ENCODE peak calls at places on chromosome 13, in seven cellular contexts. K is mammary epithelial cell; L is stimulated activated CD4-positive, alpha-beta T cell treated with anti-CD3 and anti-CD28 coated beads, Interleukin-15, amount 100 ng/mL, for 1 hour; S is AG09319; U is EH; D is PC-3; I is activated naive CD4-positive, alpha-beta T cell treated with Interleukin-2 at 50 U/mL for 16 hours. G is an unnamed sample.

GRCh38 chr13:22107549-22107948 is 436.7 kb downstream of the FGF9 start:
- DNase-seq in K (no peak), L (no peak), D (peak; percentile 78), U (no peak), I (no peak), S (no peak), G (no peak)

GRCh38 chr13:29522044-29522685 is 73.3 kb downstream of the SLC7A1 start:
- DNase-seq in D (no peak), K (no peak), S (peak; percentile 93), L (no peak), I (no peak), U (peak; percentile 98), G (no peak)

GRCh38 chr13:113962386-113962785 is 11.5 kb downstream of the C13orf46 start:
- DNase-seq in S (no peak), K (no peak), I (no peak), U (no peak), L (no peak), D (no peak), G (no peak)

GRCh38 chr13:37753776-37754175 is 115.8 kb downstream of the TRPC4 start:
- DNase-seq in U (no peak), K (no peak), D (no peak), L (no peak), I (no peak), S (no peak), G (no peak)

GRCh38 chr13:27526516-27526915 is 76.2 kb upstream of the MTIF3 start:
- DNase-seq in U (no peak), K (no peak), L (no peak), D (no peak), S (no peak), I (no peak), G (no peak)

GRCh38 chr13:113616991-113617749 is 32.6 kb downstream of the TFDP1 start:
- DNase-seq in K (no peak), I (no peak), U (no peak), D (no peak), L (no peak), S (no peak), G (no peak)

GRCh38 chr13:23202383-23202782 is 21.6 kb downstream of the SGCG start:
- DNase-seq in K (no peak), S (no peak), D (no peak), U (peak; percentile 13), I (no peak), L (no peak), G (no peak)

GRCh38 chr13:50282016-50282415 is 266.8 kb downstream of the KCNRG start:
- DNase-seq in S (no peak), U (no peak), D (no peak), I (no peak), L (no peak), K (no peak), G (no peak)

GRCh38 chr13:28531195-28531955 is 36.4 kb upstream of the FLT1 start:
- DNase-seq in I (no peak), K (no peak), S (no peak), D (peak; percentile 8), U (peak; percentile 83), L (no peak), G (no peak)

GRCh38 chr13:101942038-101942437 is 459.8 kb downstream of the FGF14 start:
- DNase-seq in I (no peak), L (no peak), S (no peak), K (peak; percentile 43), U (peak; percentile 19), D (peak; percentile 54), G (no peak)

GRCh38 chr13:93730780-93731179 is 504.2 kb downstream of the GPC6 start:
- DNase-seq in L (no peak), K (no peak), S (no peak), I (no peak), D (peak; percentile 47), U (no peak), G (no peak)

GRCh38 chr13:95083758-95084157 is 217.5 kb downstream of the ABCC4 start:
- DNase-seq in L (no peak), U (peak; percentile 88), K (peak; percentile 65), S (no peak), D (peak; percentile 77), I (no peak), G (no peak)

GRCh38 chr13:43316997-43317396 is 293.6 kb downstream of the DNAJC15 start:
- DNase-seq in I (no peak), L (no peak), S (no peak), K (no peak), D (no peak), U (peak; percentile 74), G (no peak)

GRCh38 chr13:26628706-26629105 is 71.2 kb downstream of the WASF3 start:
- DNase-seq in D (peak; percentile 3), U (peak; percentile 52), L (no peak), K (peak; percentile 27), S (no peak), I (no peak), G (no peak)

G was measured in activated CD4-positive, CD25-positive, alpha-beta regulatory T cell.